ENCODE peak calls at places on chromosomes 12 and 14, in seven cellular contexts. O, B, V, J, E, I and Y are unnamed samples.

GRCh38 chr12:50162225-50162624 is 4.9 kb downstream of the CERS5 start:
- DNase-seq in O (no peak), B (no peak), V (no peak), J (no peak), E (no peak), I (no peak), Y (no peak)

GRCh38 chr14:64955297-64955696 is 12.8 kb upstream of the GPX2 start:
- DNase-seq in O (no peak), B (no peak), V (no peak), J (no peak), E (no peak), I (no peak), Y (no peak)

GRCh38 chr14:83826838-83827237 is 1703.1 kb upstream of the FLRT2 start:
- DNase-seq in O (no peak), B (no peak), V (no peak), J (no peak), E (no peak), I (no peak), Y (no peak)

GRCh38 chr12:569091-569676 is 94.1 kb downstream of the NINJ2 start:
- DNase-seq in O (no peak), B (no peak), V (no peak), J (no peak), E (no peak), I (no peak), Y (no peak)

GRCh38 chr12:5022465-5023061 is 21.1 kb upstream of the KCNA5 start:
- DNase-seq in O (peak), B (peak), V (peak), J (no peak), E (peak), I (no peak), Y (peak)

GRCh38 chr14:57420986-57421385 is 30.6 kb downstream of the NAA30 start:
- DNase-seq in O (no peak), B (no peak), V (no peak), J (no peak), E (no peak), I (no peak), Y (no peak)

GRCh38 chr14:61511558-61511924 is 183.8 kb upstream of the HIF1A start:
- DNase-seq in O (peak), B (no peak), V (no peak), J (no peak), E (no peak), I (no peak), Y (peak)

GRCh38 chr12:15522574-15523187 is 200.4 kb downstream of the PTPRO start:
- DNase-seq in O (no peak), B (no peak), V (no peak), J (no peak), E (no peak), I (peak), Y (no peak)

GRCh38 chr12:70449074-70449757 is 83.1 kb downstream of the KCNMB4 start:
- DNase-seq in O (no peak), B (no peak), V (no peak), J (no peak), E (no peak), I (no peak), Y (no peak)

GRCh38 chr12:108236366-108236765 is 102.7 kb downstream of the CMKLR1 start:
- DNase-seq in O (no peak), B (no peak), V (no peak), J (no peak), E (no peak), I (no peak), Y (no peak)

GRCh38 chr12:12542286-12542685 is 20.4 kb downstream of the DUSP16 start:
- DNase-seq in O (no peak), B (no peak), V (no peak), J (no peak), E (no peak), I (no peak), Y (no peak)

GRCh38 chr12:101087903-101088302 is 122.1 kb downstream of the SLC5A8 start:
- DNase-seq in O (no peak), B (no peak), V (no peak), J (no peak), E (no peak), I (no peak), Y (no peak)

GRCh38 chr12:80269953-80270552 is 170.7 kb downstream of the OTOGL start:
- DNase-seq in O (no peak), B (no peak), V (no peak), J (no peak), E (no peak), I (no peak), Y (no peak)

GRCh38 chr14:72665259-72665658 is 228.6 kb downstream of the DPF3 start:
- DNase-seq in O (no peak), B (no peak), V (no peak), J (no peak), E (no peak), I (no peak), Y (no peak)

GRCh38 chr14:100106260-100106659 is 41.0 kb downstream of the EVL start:
- DNase-seq in O (peak), B (no peak), V (no peak), J (peak), E (no peak), I (no peak), Y (no peak)

GRCh38 chr14:69313176-69313575 is 53.2 kb downstream of the GALNT16 start:
- DNase-seq in O (no peak), B (no peak), V (no peak), J (no peak), E (no peak), I (no peak), Y (peak)

GRCh38 chr12:131459666-131460365 is 251.1 kb upstream of the SFSWAP start:
- DNase-seq in O (no peak), B (no peak), V (no peak), J (no peak), E (no peak), I (no peak), Y (no peak)

GRCh38 chr12:93223440-93224426 is 154.0 kb upstream of the NUDT4 start:
- DNase-seq in O (no peak), B (peak), V (no peak), J (no peak), E (no peak), I (peak), Y (no peak)

GRCh38 chr12:22046968-22047390 is 961 bp downstream of the CMAS start:
- DNase-seq in O (no peak), B (no peak), V (peak), J (no peak), E (no peak), I (no peak), Y (no peak)

GRCh38 chr12:50032516-50033316 is 7.4 kb upstream of the RACGAP1 start:
- DNase-seq in O (no peak), B (no peak), V (no peak), J (no peak), E (no peak), I (no peak), Y (no peak)

GRCh38 chr12:78802593-78802992 is 62.0 kb upstream of the SYT1 start:
- DNase-seq in O (no peak), B (no peak), V (no peak), J (no peak), E (no peak), I (no peak), Y (no peak)

GRCh38 chr12:13817131-13817530 is 164.3 kb downstream of the GRIN2B start:
- DNase-seq in O (no peak), B (no peak), V (no peak), J (no peak), E (no peak), I (no peak), Y (peak)

GRCh38 chr12:46267618-46268348 is 1.1 kb downstream of the SLC38A1 start:
- DNase-seq in O (no peak), B (peak), V (no peak), J (peak), E (no peak), I (peak), Y (no peak)

GRCh38 chr14:52018970-52019369 is 29.6 kb downstream of the RTRAF start:
- DNase-seq in O (no peak), B (no peak), V (no peak), J (no peak), E (no peak), I (no peak), Y (no peak)

GRCh38 chr12:77053259-77053658 is 12.1 kb downstream of the E2F7 start:
- DNase-seq in O (no peak), B (no peak), V (no peak), J (no peak), E (no peak), I (no peak), Y (no peak)

GRCh38 chr14:105419305-105420091 is at the start of gene MTA1:
- DNase-seq in O (peak), B (peak), V (peak), J (no peak), E (peak), I (no peak), Y (peak)

GRCh38 chr14:21229821-21230220 is 39.4 kb downstream of the HNRNPC start:
- DNase-seq in O (no peak), B (no peak), V (no peak), J (no peak), E (no peak), I (no peak), Y (no peak)

GRCh38 chr12:5166976-5167375 is 123.3 kb downstream of the KCNA5 start:
- DNase-seq in O (no peak), B (no peak), V (no peak), J (no peak), E (no peak), I (no peak), Y (no peak)

GRCh38 chr12:77606348-77606747 is 224.3 kb upstream of the NAV3 start:
- DNase-seq in O (no peak), B (no peak), V (no peak), J (no peak), E (no peak), I (no peak), Y (no peak)

GRCh38 chr12:124921200-124922008 is 7.0 kb upstream of the UBC start:
- DNase-seq in O (peak), B (peak), V (peak), J (peak), E (peak), I (no peak), Y (peak)

GRCh38 chr12:115375188-115375991 is 691.4 kb upstream of the TBX3 start:
- DNase-seq in O (no peak), B (no peak), V (peak), J (no peak), E (no peak), I (no peak), Y (peak)

GRCh38 chr12:50764861-50765324 is 992 bp downstream of the ATF1 start:
- DNase-seq in O (peak), B (peak), V (no peak), J (peak), E (peak), I (no peak), Y (no peak)

GRCh38 chr12:114166360-114166759 is 200.2 kb upstream of the RBM19 start:
- DNase-seq in O (no peak), B (peak), V (no peak), J (no peak), E (no peak), I (no peak), Y (peak)